ENCODE peak calls at places on chromosomes 11 and 22, in seven cellular contexts. V, C, L, O, Y, A and Q are unnamed samples.

GRCh38 chr22:44389181-44389580 is 76.4 kb upstream of the SHISAL1 start:
- DNase-seq in V (no peak), C (no peak), L (no peak), O (no peak), Y (no peak), A (no peak), Q (no peak)

GRCh38 chr11:129643031-129643721 is 172.5 kb upstream of the TMEM45B start:
- DNase-seq in V (no peak), C (no peak), L (no peak), O (no peak), Y (no peak), A (no peak), Q (no peak)

GRCh38 chr22:42277988-42278776 is 7.7 kb upstream of the TCF20 start:
- DNase-seq in V (peak), C (no peak), L (peak), O (no peak), Y (no peak), A (no peak), Q (peak)

GRCh38 chr11:64878494-64879225 is at the start of gene EHD1:
- DNase-seq in V (peak), C (peak), L (peak), O (peak), Y (peak), A (peak), Q (peak)

GRCh38 chr22:35740616-35741015 is 22.9 kb downstream of the APOL5 start:
- DNase-seq in V (no peak), C (no peak), L (no peak), O (no peak), Y (no peak), A (no peak), Q (no peak)

GRCh38 chr11:45087761-45088160 is 58.7 kb upstream of the PRDM11 start:
- DNase-seq in V (no peak), C (no peak), L (no peak), O (no peak), Y (no peak), A (no peak), Q (no peak)

GRCh38 chr22:47035443-47035881 is 273.0 kb downstream of the TBC1D22A start:
- DNase-seq in V (no peak), C (no peak), L (no peak), O (no peak), Y (no peak), A (no peak), Q (no peak)

GRCh38 chr11:36478700-36479329 is 31.3 kb downstream of the TRAF6 start:
- DNase-seq in V (peak), C (peak), L (no peak), O (no peak), Y (no peak), A (peak), Q (peak)

GRCh38 chr22:43666511-43666910 is 145.6 kb downstream of the EFCAB6 start:
- DNase-seq in V (no peak), C (no peak), L (no peak), O (no peak), Y (no peak), A (no peak), Q (no peak)